ENCODE peak calls at places on chromosomes 7 and 10, in nine cellular contexts. F is hepatocyte, O is PC-9, H is uterus, B is brain microvascular endothelial cell, Y is GM23338, E is A549, I is heart right ventricle, V is left ventricle myocardium inferior. Q is an unnamed sample.

GRCh38 chr7:84176716-84177115 is 17.9 kb downstream of the SEMA3A start:
- DNase-seq in O (no peak), I (no peak), F (no peak), E (no peak), B (no peak), H (no peak), Y (no peak), V (no peak), Q (no peak)

GRCh38 chr7:128408709-128409434 is 910 bp downstream of the IMPDH1 start:
- DNase-seq in B (no peak), E (no peak), Y (peak), I (no peak), V (no peak), H (peak), O (no peak), F (no peak), Q (no peak)

GRCh38 chr10:90047243-90047729 is 345.9 kb downstream of the KIF20B start:
- DNase-seq in F (no peak), B (no peak), I (no peak), V (no peak), O (no peak), E (no peak), Y (no peak), H (no peak), Q (no peak)

GRCh38 chr10:18226336-18226735 is 86.1 kb downstream of the CACNB2 start:
- DNase-seq in B (no peak), V (no peak), I (no peak), Y (no peak), O (no peak), F (no peak), H (no peak), E (no peak), Q (no peak)

GRCh38 chr7:11923376-11923922 is 91.5 kb upstream of the THSD7A start:
- DNase-seq in H (no peak), I (no peak), O (no peak), F (no peak), V (no peak), Y (no peak), E (no peak), B (no peak), Q (no peak)

GRCh38 chr7:29783671-29784070 is 22.6 kb upstream of the WIPF3 start:
- DNase-seq in F (no peak), V (no peak), Y (no peak), B (no peak), E (no peak), H (no peak), I (no peak), O (peak), Q (no peak)

GRCh38 chr10:132458595-132459251 is 61.7 kb downstream of the PWWP2B start:
- DNase-seq in O (no peak), Y (peak), B (no peak), F (peak), H (peak), E (peak), I (peak), V (no peak), Q (no peak)

GRCh38 chr7:127803626-127804025 is 151.6 kb downstream of the SND1 start:
- DNase-seq in H (no peak), V (no peak), O (no peak), B (no peak), E (no peak), Y (no peak), I (no peak), F (no peak), Q (no peak)

GRCh38 chr7:14495633-14496032 is 406.9 kb downstream of the DGKB start:
- DNase-seq in B (no peak), V (no peak), H (no peak), O (no peak), E (no peak), Y (no peak), F (no peak), I (no peak), Q (no peak)

GRCh38 chr7:121563177-121563576 is 167.1 kb upstream of the FAM3C start:
- DNase-seq in O (no peak), V (no peak), B (no peak), H (no peak), I (no peak), F (no peak), Y (peak), E (no peak), Q (no peak)

GRCh38 chr7:34060548-34060947 is 155.2 kb downstream of the BMPER start:
- DNase-seq in H (no peak), O (no peak), B (peak), I (no peak), V (no peak), F (no peak), E (peak), Y (no peak), Q (no peak)

GRCh38 chr10:92508866-92509265 is 65.0 kb downstream of the IDE start:
- DNase-seq in H (no peak), V (no peak), B (no peak), Y (no peak), F (no peak), I (no peak), O (no peak), E (no peak), Q (no peak)

GRCh38 chr7:30911561-30911969 is at the start of gene AQP1:
- DNase-seq in B (no peak), H (peak), O (no peak), F (peak), I (peak), V (peak), E (no peak), Y (no peak), Q (peak)

GRCh38 chr7:141094336-141095070 is 20.6 kb downstream of the TMEM178B start:
- DNase-seq in V (no peak), H (no peak), F (no peak), I (no peak), Y (peak), O (no peak), E (no peak), B (no peak), Q (no peak)

GRCh38 chr7:98138679-98139078 is 32.0 kb downstream of the LMTK2 start:
- DNase-seq in H (no peak), E (no peak), Y (no peak), B (no peak), V (no peak), F (no peak), I (no peak), O (no peak), Q (no peak)

GRCh38 chr10:73763343-73763742 is 18.5 kb upstream of the CHCHD1 start:
- DNase-seq in O (no peak), V (no peak), I (no peak), Y (no peak), E (no peak), F (no peak), H (no peak), B (no peak), Q (no peak)
- H3K27ac ChIP-seq in O (peak), V (no peak), I (no peak), Y (no peak), E (no peak), F (no peak), H (no peak), B (peak), Q (no peak)

DNA sequence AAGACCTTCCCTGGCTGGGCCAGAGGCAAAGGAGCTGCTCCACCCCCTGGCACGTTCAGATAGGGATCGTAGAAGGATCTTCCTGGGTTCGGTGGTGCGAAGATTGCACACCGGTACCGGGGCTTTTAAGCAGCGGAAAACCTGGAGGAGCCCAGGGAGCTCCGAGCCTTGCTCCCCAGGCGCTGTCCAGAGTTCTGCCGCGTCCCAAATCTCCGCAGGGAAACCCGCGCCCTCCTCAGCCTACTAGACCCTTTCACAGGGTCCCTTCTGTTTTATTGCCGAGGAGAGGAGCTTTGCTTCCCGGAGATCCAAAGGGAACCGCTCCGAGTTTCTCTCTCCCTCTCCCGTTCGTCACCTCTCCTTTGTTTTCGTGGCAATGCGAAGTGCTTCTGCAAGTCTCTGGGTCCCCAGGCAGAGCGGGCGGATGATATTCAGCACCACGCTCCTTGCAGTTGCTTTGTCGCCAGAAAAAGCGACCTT is 519 bp downstream of the TMEM196 start:
- DNase-seq in V (no peak), E (peak), Y (peak), I (peak), F (peak), B (peak), O (no peak), H (peak), Q (no peak)
- H3K4me3 ChIP-seq in V (peak), E (peak), Y (peak), I (no peak), F (peak), B (peak), O (no peak), H (no peak), Q (peak)

DNA sequence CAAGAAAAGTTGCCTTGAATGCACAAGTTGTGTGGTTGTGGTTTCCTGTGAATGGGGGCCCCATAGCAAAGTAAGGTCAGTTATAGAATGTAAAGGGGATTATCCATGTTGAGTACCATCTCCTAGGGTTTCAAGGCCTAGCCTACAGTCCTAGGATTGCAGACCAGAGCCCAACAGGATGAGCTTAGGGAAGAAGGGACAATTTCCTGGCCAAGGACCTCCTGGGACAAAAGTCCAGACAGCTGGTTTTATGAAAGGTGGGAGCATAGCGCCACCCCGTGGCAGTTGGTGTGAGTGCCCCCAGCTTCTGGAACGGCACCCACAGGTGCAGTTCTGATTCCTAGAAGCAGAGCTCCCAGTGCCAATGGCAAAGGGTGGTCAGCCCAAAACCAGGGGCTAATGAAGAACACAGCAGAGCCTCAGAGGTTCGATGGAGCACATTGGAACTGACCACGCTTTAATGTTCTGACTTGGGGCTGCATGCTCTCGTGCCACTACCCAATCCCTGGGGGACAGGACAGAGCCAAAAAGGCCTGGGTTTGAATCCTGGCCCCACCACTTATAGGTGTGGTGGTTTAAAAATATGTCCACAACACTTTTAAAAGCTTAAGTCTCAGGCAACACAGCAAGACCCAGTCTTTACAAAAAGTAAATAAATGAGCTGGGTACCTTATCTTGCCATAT is 25.8 kb upstream of the TMEM120A start:
- DNase-seq in O (peak), E (peak), Y (peak), B (peak), V (peak), H (peak), I (peak), F (peak), Q (no peak)
- TF ChIP-seq CTCF in O (peak), E (peak), Y (peak), B (peak), V (peak), H (peak), I (peak), F (peak), Q (peak)

GRCh38 chr10:58778966-58779365 is 266.3 kb downstream of the BICC1 start:
- DNase-seq in H (no peak), E (no peak), O (no peak), Y (no peak), B (no peak), I (no peak), F (no peak), V (no peak), Q (no peak)
- H3K27ac ChIP-seq in H (no peak), E (no peak), O (no peak), Y (no peak), B (no peak), I (no peak), F (no peak), V (peak), Q (no peak)

DNA sequence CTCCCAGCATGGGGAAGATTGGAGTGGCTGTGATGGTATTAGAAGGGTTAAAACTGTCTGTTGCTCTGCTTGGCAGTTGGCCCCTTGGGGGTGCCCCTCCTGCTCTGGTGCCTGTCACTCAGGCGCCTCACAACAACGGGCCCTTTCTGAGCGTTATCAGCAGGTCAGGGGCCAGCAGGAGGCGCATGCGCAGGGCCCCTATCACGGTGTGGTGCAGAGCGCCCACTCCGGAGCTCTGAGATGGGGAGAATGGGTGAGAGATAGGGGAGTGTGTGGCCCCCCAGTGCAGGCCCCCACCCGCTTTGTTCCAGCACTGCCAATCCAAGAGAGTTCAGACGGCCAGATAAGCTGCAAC is 24.8 kb downstream of the GBX1 start:
- DNase-seq in O (no peak), I (no peak), H (no peak), B (no peak), V (no peak), Y (peak), E (no peak), F (no peak), Q (peak)
- H3K4me3 ChIP-seq in O (no peak), I (no peak), H (no peak), B (no peak), V (no peak), Y (no peak), E (no peak), F (no peak), Q (no peak)